ENCODE peak calls at places on chromosomes 12 and 14, in nine cellular contexts. H is stomach, A is GM12878, T is GM12892, K is K562, Y is suprapubic skin, J is spleen, N is H1, M is transverse colon. B is an unnamed sample.

GRCh38 chr14:104878582-104878981 is 13.5 kb downstream of the CEP170B start:
- DNase-seq in H (no peak), A (no peak), T (no peak), K (no peak), Y (no peak), J (peak), N (no peak), M (no peak), B (no peak)

GRCh38 chr14:21044106-21044618 is 2.0 kb downstream of the RNASE7 start:
- DNase-seq in H (no peak), A (no peak), T (no peak), K (no peak), Y (no peak), J (no peak), N (no peak), M (peak), B (no peak)

GRCh38 chr12:108323581-108323980 is 15.5 kb downstream of the CMKLR1 start:
- DNase-seq in H (no peak), A (no peak), T (no peak), K (no peak), Y (no peak), J (no peak), N (no peak), M (no peak), B (no peak)

GRCh38 chr12:123063535-123063934 is 83.1 kb downstream of the ARL6IP4 start:
- DNase-seq in H (no peak), A (no peak), T (no peak), K (peak), Y (no peak), J (no peak), N (peak), M (no peak), B (no peak)

GRCh38 chr12:110537605-110538409 is 35.7 kb downstream of the RAD9B start:
- DNase-seq in H (peak), A (no peak), T (no peak), K (no peak), Y (no peak), J (no peak), N (no peak), M (peak), B (peak)

GRCh38 chr14:21072102-21072501 is 2.0 kb downstream of the ARHGEF40 start:
- DNase-seq in H (no peak), A (no peak), T (no peak), K (no peak), Y (no peak), J (no peak), N (no peak), M (no peak), B (no peak)

GRCh38 chr12:85575115-85576096 is 260.8 kb downstream of the RASSF9 start:
- DNase-seq in H (peak), A (peak), T (no peak), K (peak), Y (no peak), J (no peak), N (no peak), M (peak), B (no peak)

GRCh38 chr12:111093428-111094142 is 173.2 kb upstream of the MYL2 start:
- DNase-seq in H (no peak), A (peak), T (no peak), K (no peak), Y (no peak), J (peak), N (no peak), M (no peak), B (no peak)

GRCh38 chr12:60197589-60197988 is 601.8 kb downstream of the SLC16A7 start:
- DNase-seq in H (no peak), A (no peak), T (no peak), K (no peak), Y (no peak), J (no peak), N (no peak), M (no peak), B (no peak)

GRCh38 chr12:57893460-57894353 is 47.2 kb upstream of the CTDSP2 start:
- DNase-seq in H (peak), A (no peak), T (no peak), K (peak), Y (peak), J (no peak), N (no peak), M (peak), B (peak)

GRCh38 chr12:124993568-124994434 is at the start of gene BRI3BP:
- DNase-seq in H (peak), A (no peak), T (peak), K (peak), Y (no peak), J (peak), N (no peak), M (peak), B (no peak)

GRCh38 chr14:103281496-103282231 is 52.4 kb upstream of the EIF5 start:
- DNase-seq in H (peak), A (no peak), T (no peak), K (no peak), Y (no peak), J (no peak), N (no peak), M (peak), B (no peak)

GRCh38 chr12:5435161-5435560 is 3.3 kb downstream of the NTF3 start:
- DNase-seq in H (no peak), A (no peak), T (no peak), K (no peak), Y (no peak), J (no peak), N (no peak), M (no peak), B (no peak)

GRCh38 chr12:5437657-5438056 is 5.7 kb downstream of the NTF3 start:
- DNase-seq in H (no peak), A (no peak), T (no peak), K (no peak), Y (no peak), J (no peak), N (no peak), M (no peak), B (no peak)

GRCh38 chr12:5438671-5439200 is 6.8 kb downstream of the NTF3 start:
- DNase-seq in H (no peak), A (no peak), T (no peak), K (no peak), Y (no peak), J (no peak), N (no peak), M (no peak), B (no peak)

GRCh38 chr12:5439333-5439732 is 7.4 kb downstream of the NTF3 start:
- DNase-seq in H (no peak), A (no peak), T (no peak), K (no peak), Y (no peak), J (no peak), N (no peak), M (no peak), B (no peak)

DNA sequence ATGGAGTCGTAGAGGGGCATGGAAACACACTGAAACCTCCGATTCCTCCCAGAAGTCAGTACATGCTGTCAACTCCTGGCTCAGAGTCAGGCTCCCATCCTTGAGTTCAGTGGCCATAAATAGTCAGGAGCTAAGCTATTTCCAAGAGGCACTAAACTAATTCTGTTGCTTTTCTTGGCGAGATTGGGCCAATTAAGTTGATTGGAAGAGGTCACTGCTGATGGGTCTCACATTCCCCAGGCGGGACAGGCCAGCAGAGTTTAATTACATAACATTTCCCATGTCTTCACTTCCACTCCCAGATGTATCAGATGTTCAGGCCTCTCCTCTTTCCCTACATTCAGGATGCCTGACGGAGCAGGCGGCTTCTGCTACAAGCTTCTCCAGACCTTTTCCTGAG is 5.2 kb downstream of the NTF3 start:
- DNase-seq in H (no peak), A (no peak), T (no peak), K (no peak), Y (no peak), J (no peak), N (no peak), M (no peak), B (no peak)
- TF ChIP-seq POLR2AphosphoS5 in H (no peak), A (no peak), T (no peak), K (no peak), Y (no peak), J (no peak), N (no peak), M (no peak), B (no peak)

GRCh38 chr12:55728932-55729591 is at the start of gene CD63:
- DNase-seq in H (peak), A (no peak), T (peak), K (peak), Y (peak), J (peak), N (no peak), M (peak), B (peak)
- TF ChIP-seq POLR2A in H (no peak), A (peak), T (peak), K (peak), Y (no peak), J (no peak), N (peak), M (peak), B (no peak)

GRCh38 chr12:53213348-53213747 is 6.3 kb upstream of the ITGB7 start:
- DNase-seq in H (peak), A (no peak), T (peak), K (peak), Y (peak), J (peak), N (no peak), M (peak), B (peak)
- TF ChIP-seq POLR2AphosphoS5 in H (no peak), A (no peak), T (no peak), K (no peak), Y (no peak), J (peak), N (no peak), M (no peak), B (no peak)

GRCh38 chr12:106499628-106500027 is 83.2 kb upstream of the RFX4 start:
- DNase-seq in H (no peak), A (no peak), T (no peak), K (no peak), Y (no peak), J (no peak), N (no peak), M (no peak), B (no peak)

GRCh38 chr12:106493531-106493930 is 89.3 kb upstream of the RFX4 start:
- DNase-seq in H (no peak), A (no peak), T (no peak), K (no peak), Y (no peak), J (no peak), N (no peak), M (no peak), B (no peak)

GRCh38 chr12:106492893-106493292 is 89.9 kb upstream of the RFX4 start:
- DNase-seq in H (no peak), A (no peak), T (no peak), K (no peak), Y (no peak), J (no peak), N (no peak), M (no peak), B (no peak)

GRCh38 chr12:106495354-106495965 is 87.3 kb upstream of the RFX4 start:
- DNase-seq in H (no peak), A (no peak), T (no peak), K (no peak), Y (no peak), J (no peak), N (no peak), M (no peak), B (no peak)

DNA sequence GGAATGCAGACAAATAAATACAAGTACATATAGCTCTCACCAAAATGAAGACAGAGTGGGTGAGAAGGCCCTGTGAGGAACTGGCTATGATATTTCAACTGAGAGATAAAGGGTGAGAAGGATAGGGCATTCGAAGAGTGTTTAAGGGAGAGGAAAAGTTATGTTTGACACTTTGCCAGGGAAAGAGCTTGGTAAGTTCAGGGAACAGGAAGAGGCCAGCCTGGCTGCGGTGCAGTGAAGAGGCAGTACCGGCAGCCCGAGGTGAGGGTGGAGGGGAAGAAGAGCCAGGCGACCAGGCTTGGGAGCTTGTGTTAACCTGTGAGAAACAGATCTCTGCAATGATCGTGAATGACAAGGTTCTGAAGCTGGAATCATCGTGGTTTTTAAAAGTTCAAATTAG is 84.7 kb upstream of the RFX4 start:
- DNase-seq in H (no peak), A (no peak), T (no peak), K (no peak), Y (no peak), J (no peak), N (no peak), M (no peak), B (no peak)
- TF ChIP-seq POLR2A in H (no peak), A (no peak), T (no peak), K (no peak), Y (no peak), J (no peak), N (no peak), M (no peak), B (no peak)

DNA sequence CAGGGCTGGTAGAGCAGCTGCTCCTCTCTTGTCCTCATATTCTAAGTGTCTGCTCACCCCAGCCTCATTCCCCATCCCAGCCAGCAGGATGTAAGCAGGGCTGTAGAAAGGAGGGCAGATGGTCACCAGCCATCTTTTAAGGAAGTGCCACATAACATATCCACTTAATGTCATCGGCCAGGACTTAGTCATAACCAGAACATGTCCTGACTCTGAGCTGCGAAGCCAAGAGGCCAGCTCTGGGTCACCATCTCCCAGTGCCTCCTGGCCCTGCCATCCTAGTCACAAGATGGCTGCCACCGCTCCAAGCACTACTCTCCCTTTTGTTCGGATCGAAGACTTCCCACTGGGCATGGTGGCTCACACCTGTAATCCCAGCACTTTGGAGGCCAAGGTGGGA is 123.9 kb downstream of the PLXNC1 start:
- DNase-seq in H (no peak), A (no peak), T (no peak), K (no peak), Y (peak), J (no peak), N (no peak), M (no peak), B (no peak)
- TF ChIP-seq POLR2AphosphoS5 in H (no peak), A (no peak), T (no peak), K (no peak), Y (no peak), J (no peak), N (no peak), M (no peak), B (no peak)

GRCh38 chr14:32202941-32203882 is at the start of gene RNU6-8:
- DNase-seq in H (peak), A (peak), T (peak), K (peak), Y (peak), J (peak), N (peak), M (peak), B (peak)
- TF ChIP-seq POLR2A in H (no peak), A (peak), T (no peak), K (peak), Y (no peak), J (peak), N (no peak), M (peak), B (no peak)

GRCh38 chr14:87041290-87042020 is 951.5 kb downstream of the GALC start:
- DNase-seq in H (no peak), A (no peak), T (no peak), K (no peak), Y (no peak), J (no peak), N (no peak), M (no peak), B (no peak)
- TF ChIP-seq POLR2AphosphoS5 in H (no peak), A (no peak), T (no peak), K (no peak), Y (no peak), J (no peak), N (no peak), M (no peak), B (no peak)

B was measured in breast epithelium.